ENCODE peak calls at places on chromosomes 4 and X, in five cellular contexts. One of them, this sample, is unnamed.

GRCh38 chr4:131430302-131430701 is 1718.8 kb upstream of the PCDH10 start:
- DNase-seq in Calu3: peak
- DNase-seq in RWPE1: no peak
- DNase-seq in WTC11: no peak
- DNase-seq in HFFc6: no peak
- DNase-seq in this sample: no peak

GRCh38 chr4:20151436-20151835 is 100.3 kb upstream of the SLIT2 start:
- DNase-seq in Calu3: no peak
- DNase-seq in HFFc6: peak
- DNase-seq in WTC11: no peak
- DNase-seq in RWPE1: no peak
- DNase-seq in this sample: no peak

GRCh38 chr4:184732126-184732525 is 1.8 kb downstream of the CENPU start:
- DNase-seq in RWPE1: peak
- DNase-seq in Calu3: peak
- DNase-seq in HFFc6: no peak
- DNase-seq in WTC11: no peak
- DNase-seq in this sample: no peak

GRCh38 chr4:111628437-111628836 is 516.8 kb upstream of the FAM241A start:
- DNase-seq in HFFc6: no peak
- DNase-seq in Calu3: no peak
- DNase-seq in WTC11: peak
- DNase-seq in RWPE1: no peak
- DNase-seq in this sample: no peak

GRCh38 chr4:993111-994029 is at the start of gene SLC26A1:
- DNase-seq in WTC11: no peak
- DNase-seq in HFFc6: no peak
- DNase-seq in RWPE1: no peak
- DNase-seq in Calu3: no peak
- DNase-seq in this sample: no peak

GRCh38 chrX:150198776-150199175 is 164.3 kb upstream of the MAMLD1 start:
- DNase-seq in WTC11: no peak
- DNase-seq in RWPE1: no peak
- DNase-seq in Calu3: no peak
- DNase-seq in HFFc6: peak
- DNase-seq in this sample: no peak

GRCh38 chrX:114959729-114960128 is 57.7 kb downstream of the IL13RA2 start:
- DNase-seq in RWPE1: peak
- DNase-seq in HFFc6: peak
- DNase-seq in WTC11: no peak
- DNase-seq in Calu3: no peak
- DNase-seq in this sample: no peak

GRCh38 chrX:51144828-51145442 is 187.7 kb upstream of the NUDT10 start:
- DNase-seq in RWPE1: peak
- DNase-seq in WTC11: peak
- DNase-seq in HFFc6: peak
- DNase-seq in Calu3: peak
- DNase-seq in this sample: no peak

GRCh38 chr4:57100979-57101629 is 9.1 kb downstream of the IGFBP7 start:
- DNase-seq in WTC11: no peak
- DNase-seq in HFFc6: no peak
- DNase-seq in Calu3: no peak
- DNase-seq in RWPE1: no peak
- DNase-seq in this sample: no peak

GRCh38 chr4:92304636-92305035 is 870 bp downstream of the GRID2 start:
- DNase-seq in HFFc6: no peak
- DNase-seq in WTC11: peak
- DNase-seq in Calu3: no peak
- DNase-seq in RWPE1: no peak
- DNase-seq in this sample: no peak

GRCh38 chr4:8702020-8702495 is 109.5 kb downstream of the CPZ start:
- DNase-seq in WTC11: no peak
- DNase-seq in RWPE1: no peak
- DNase-seq in HFFc6: no peak
- DNase-seq in Calu3: no peak
- DNase-seq in this sample: no peak

GRCh38 chrX:19889582-19890342 is 2.4 kb upstream of the SH3KBP1 start:
- DNase-seq in HFFc6: peak
- DNase-seq in WTC11: peak
- DNase-seq in Calu3: peak
- DNase-seq in RWPE1: peak
- DNase-seq in this sample: no peak

GRCh38 chrX:40101430-40101802 is 3.7 kb upstream of the BCOR start:
- DNase-seq in Calu3: no peak
- DNase-seq in WTC11: no peak
- DNase-seq in HFFc6: no peak
- DNase-seq in RWPE1: no peak
- DNase-seq in this sample: no peak

GRCh38 chr4:82099863-82100579 is 273.8 kb downstream of the HNRNPD start:
- DNase-seq in RWPE1: no peak
- DNase-seq in HFFc6: no peak
- DNase-seq in Calu3: no peak
- DNase-seq in WTC11: no peak
- DNase-seq in this sample: no peak

GRCh38 chr4:113837397-113837796 is 75.9 kb upstream of the CAMK2D start:
- DNase-seq in Calu3: no peak
- DNase-seq in WTC11: no peak
- DNase-seq in HFFc6: peak
- DNase-seq in RWPE1: peak
- DNase-seq in this sample: no peak

GRCh38 chr4:89929425-89930272 is 35.0 kb downstream of the MMRN1 start:
- DNase-seq in RWPE1: no peak
- DNase-seq in WTC11: no peak
- DNase-seq in Calu3: peak
- DNase-seq in HFFc6: no peak
- DNase-seq in this sample: no peak

GRCh38 chr4:144579411-144580020 is 66.4 kb upstream of the HHIP start:
- DNase-seq in Calu3: no peak
- DNase-seq in HFFc6: peak
- DNase-seq in RWPE1: peak
- DNase-seq in WTC11: no peak
- DNase-seq in this sample: no peak

GRCh38 chrX:38313190-38313589 is 14.1 kb downstream of the RPGR start:
- DNase-seq in RWPE1: no peak
- DNase-seq in HFFc6: peak
- DNase-seq in WTC11: no peak
- DNase-seq in Calu3: no peak
- DNase-seq in this sample: no peak

GRCh38 chr4:128166982-128167381 is 105.9 kb downstream of the LARP1B start:
- DNase-seq in WTC11: no peak
- DNase-seq in Calu3: no peak
- DNase-seq in RWPE1: no peak
- DNase-seq in HFFc6: no peak
- DNase-seq in this sample: no peak

GRCh38 chr4:108772402-108772801 is 9.5 kb upstream of the ETNPPL start:
- DNase-seq in WTC11: no peak
- DNase-seq in Calu3: no peak
- DNase-seq in HFFc6: no peak
- DNase-seq in RWPE1: no peak
- DNase-seq in this sample: no peak

GRCh38 chr4:22444813-22445212 is 71.1 kb downstream of the ADGRA3 start:
- DNase-seq in HFFc6: no peak
- DNase-seq in Calu3: no peak
- DNase-seq in RWPE1: no peak
- DNase-seq in WTC11: no peak
- DNase-seq in this sample: no peak

GRCh38 chr4:163175971-163176958 is 9.6 kb upstream of the NAF1 start:
- DNase-seq in Calu3: no peak
- DNase-seq in HFFc6: no peak
- DNase-seq in WTC11: no peak
- DNase-seq in RWPE1: no peak
- DNase-seq in this sample: no peak

GRCh38 chrX:136643243-136643642 is 4.7 kb upstream of the CD40LG start:
- DNase-seq in RWPE1: no peak
- DNase-seq in WTC11: no peak
- DNase-seq in HFFc6: no peak
- DNase-seq in Calu3: no peak
- DNase-seq in this sample: no peak

GRCh38 chr4:89800527-89801103 is 36.3 kb downstream of the SNCA start:
- DNase-seq in RWPE1: peak
- DNase-seq in Calu3: peak
- DNase-seq in HFFc6: no peak
- DNase-seq in WTC11: no peak
- DNase-seq in this sample: no peak

GRCh38 chr4:107094332-107094731 is 58.2 kb upstream of the DKK2 start:
- DNase-seq in WTC11: no peak
- DNase-seq in Calu3: no peak
- DNase-seq in HFFc6: peak
- DNase-seq in RWPE1: peak
- DNase-seq in this sample: no peak

GRCh38 chr4:41750624-41751324 is 2.2 kb upstream of the PHOX2B start:
- DNase-seq in Calu3: no peak
- DNase-seq in RWPE1: no peak
- DNase-seq in HFFc6: no peak
- DNase-seq in WTC11: peak
- DNase-seq in this sample: no peak

DNA sequence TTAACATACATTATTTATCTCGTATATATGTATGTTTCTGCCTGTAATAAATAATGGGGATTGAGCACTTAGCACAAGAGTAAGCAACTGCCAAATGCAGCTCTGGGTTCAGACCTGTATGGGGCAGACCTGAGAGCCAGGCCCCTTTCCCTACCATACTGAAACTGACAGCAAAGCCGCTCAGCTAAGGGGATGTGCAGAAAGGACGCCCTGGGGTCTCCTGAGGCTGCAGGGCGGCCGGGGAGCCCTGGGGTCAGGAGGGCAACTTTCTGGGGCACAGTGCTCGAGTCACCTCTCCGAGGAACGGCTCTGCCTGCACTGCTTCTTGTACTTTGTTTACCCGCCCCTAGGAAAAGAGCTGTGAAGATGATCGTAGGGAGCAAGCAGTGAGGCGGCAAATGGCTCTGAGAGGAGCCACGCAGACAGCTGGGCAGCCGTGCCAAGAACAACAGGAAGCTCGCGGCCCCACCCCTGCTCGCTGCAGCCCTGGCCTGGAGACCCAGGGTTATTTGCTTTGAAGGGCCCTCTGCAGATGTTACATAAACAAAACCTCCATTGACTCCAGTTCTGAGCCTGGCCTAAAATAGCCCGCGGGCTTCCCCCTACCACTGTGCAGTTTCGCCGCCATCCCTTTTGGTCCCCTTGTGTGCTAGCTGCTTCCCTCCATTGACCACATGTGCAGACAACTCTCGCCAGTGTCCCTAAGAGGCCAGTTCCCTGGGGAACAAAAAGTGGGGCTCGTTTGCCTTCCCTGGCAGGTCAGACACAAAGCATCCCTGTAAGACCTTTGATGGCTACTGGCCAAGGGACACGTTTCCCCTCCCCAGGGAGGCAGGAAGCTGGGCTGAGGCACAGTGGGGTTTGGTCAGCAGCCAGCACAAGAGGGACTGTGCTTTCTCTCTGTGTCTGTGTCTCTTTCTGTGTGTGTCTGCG is 111.3 kb upstream of the LNX1 start:
- DNase-seq in Calu3: peak
- DNase-seq in HFFc6: peak
- DNase-seq in WTC11: peak
- DNase-seq in RWPE1: peak
- DNase-seq in this sample: peak
- TF ChIP-seq CTCF in Calu3: no peak
- TF ChIP-seq CTCF in HFFc6: peak
- TF ChIP-seq CTCF in WTC11: no peak
- TF ChIP-seq CTCF in RWPE1: no peak
- TF ChIP-seq CTCF in this sample: no peak

DNA sequence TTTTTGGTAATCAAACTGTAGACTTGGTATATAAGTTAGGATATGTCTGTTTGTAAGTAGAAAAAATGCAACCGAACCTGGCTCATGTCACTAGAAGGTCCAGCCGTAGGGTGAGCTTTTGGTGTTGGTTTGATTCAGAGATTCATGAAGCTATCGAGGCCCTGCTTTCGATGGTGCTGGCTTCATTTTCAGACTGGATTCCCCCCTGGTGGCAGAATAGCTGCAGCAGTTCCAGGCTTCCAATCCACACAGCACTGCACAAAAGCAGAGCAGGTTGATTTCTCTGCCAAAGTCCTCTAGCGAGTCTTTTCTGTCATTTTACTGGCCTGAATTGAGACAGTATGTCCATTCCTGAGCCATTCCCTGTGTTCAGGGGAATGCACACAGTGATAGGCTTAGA is 33.1 kb downstream of the PDK3 start:
- DNase-seq in RWPE1: no peak
- DNase-seq in HFFc6: peak
- DNase-seq in Calu3: peak
- DNase-seq in WTC11: no peak
- DNase-seq in this sample: no peak
- TF ChIP-seq CTCF in RWPE1: no peak
- TF ChIP-seq CTCF in HFFc6: peak
- TF ChIP-seq CTCF in Calu3: no peak
- TF ChIP-seq CTCF in WTC11: no peak
- TF ChIP-seq CTCF in this sample: no peak

GRCh38 chrX:41824551-41824950 is 98.8 kb downstream of the CASK start:
- DNase-seq in HFFc6: peak
- DNase-seq in RWPE1: no peak
- DNase-seq in WTC11: no peak
- DNase-seq in Calu3: peak
- DNase-seq in this sample: no peak
- TF ChIP-seq CTCF in HFFc6: no peak
- TF ChIP-seq CTCF in RWPE1: no peak
- TF ChIP-seq CTCF in WTC11: no peak
- TF ChIP-seq CTCF in Calu3: no peak
- TF ChIP-seq CTCF in this sample: no peak

DNA sequence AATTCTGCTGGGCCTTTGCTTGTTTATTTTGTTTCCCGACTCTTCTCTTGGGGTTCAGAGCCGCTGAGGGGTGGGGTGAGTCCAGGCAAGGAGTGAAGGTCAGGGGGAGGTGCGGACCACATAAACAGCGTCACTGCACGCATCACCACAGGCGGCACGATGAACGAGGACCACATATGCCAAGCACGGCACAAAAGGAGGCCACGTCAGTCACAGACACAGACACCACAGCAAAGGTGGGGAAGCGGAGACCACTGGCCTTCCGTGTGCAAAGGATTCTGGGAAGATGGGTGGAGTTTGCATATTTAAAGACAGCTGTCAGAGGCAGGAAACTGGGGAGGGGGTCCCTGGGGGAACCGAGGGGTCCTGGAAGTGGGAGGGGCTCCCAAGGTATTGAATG is 10.3 kb upstream of the TIMP1 start:
- DNase-seq in HFFc6: no peak
- DNase-seq in Calu3: no peak
- DNase-seq in WTC11: no peak
- DNase-seq in RWPE1: no peak
- DNase-seq in this sample: no peak
- TF ChIP-seq CTCF in HFFc6: no peak
- TF ChIP-seq CTCF in Calu3: no peak
- TF ChIP-seq CTCF in WTC11: no peak
- TF ChIP-seq CTCF in RWPE1: no peak
- TF ChIP-seq CTCF in this sample: no peak

This sample was measured in activated B cell treated with CpG ODN at 0.5 μM for 24 hours.